ENCODE peak calls at places on chromosomes 13 and 19, in six cellular contexts. X is esophagus squamous epithelium, O is psoas muscle, Y is heart right ventricle, Q is dorsolateral prefrontal cortex, R is adrenal gland. Z is an unnamed sample.
A peak's percentile ranks its signal among the peaks of the same experiment; 100 is the strongest.

GRCh38 chr13:35860661-35861060 is 270.5 kb downstream of the DCLK1 start:
- DNase-seq in X (no peak), O (no peak), Y (no peak), Q (no peak), R (no peak), Z (no peak)

GRCh38 chr13:113901231-113901630 is 37.4 kb upstream of the GAS6 start:
- DNase-seq in X (no peak), O (no peak), Y (no peak), Q (no peak), R (no peak), Z (no peak)

GRCh38 chr13:113320226-113320875 is 23.3 kb downstream of the LAMP1 start:
- DNase-seq in X (no peak), O (peak; percentile 30), Y (no peak), Q (no peak), R (no peak), Z (no peak)

GRCh38 chr13:80235131-80235530 is 105.8 kb downstream of the SPRY2 start:
- DNase-seq in X (no peak), O (no peak), Y (no peak), Q (no peak), R (no peak), Z (no peak)

GRCh38 chr13:86020350-86021002 is 221.3 kb upstream of the SLITRK6 start:
- DNase-seq in X (no peak), O (no peak), Y (no peak), Q (no peak), R (no peak), Z (no peak)

GRCh38 chr13:113981201-113981605 is 7.3 kb upstream of the C13orf46 start:
- DNase-seq in X (no peak), O (peak; percentile 60), Y (no peak), Q (no peak), R (no peak), Z (peak; percentile 98)

GRCh38 chr13:19864018-19864338 is 529 bp upstream of the ZMYM5 start:
- DNase-seq in X (peak; percentile 23), O (peak; percentile 89), Y (peak; percentile 74), Q (peak; percentile 47), R (peak; percentile 83), Z (peak; percentile 63)

GRCh38 chr13:80979035-80979641 is 638.2 kb upstream of the SPRY2 start:
- DNase-seq in X (no peak), O (no peak), Y (peak; percentile 44), Q (peak; percentile 69), R (peak; percentile 80), Z (peak; percentile 28)

GRCh38 chr13:97248243-97248642 is 26.1 kb downstream of the MBNL2 start:
- DNase-seq in X (no peak), O (no peak), Y (no peak), Q (no peak), R (no peak), Z (no peak)

GRCh38 chr13:68261105-68261504 is 1031.0 kb upstream of the PCDH9 start:
- DNase-seq in X (no peak), O (no peak), Y (no peak), Q (no peak), R (no peak), Z (no peak)

GRCh38 chr19:47107953-47108746 is 5.4 kb downstream of the ZC3H4 start:
- DNase-seq in X (no peak), O (no peak), Y (no peak), Q (no peak), R (no peak), Z (no peak)

GRCh38 chr13:38381840-38382239 is 32.2 kb downstream of the UFM1 start:
- DNase-seq in X (no peak), O (no peak), Y (peak; percentile 7), Q (no peak), R (no peak), Z (no peak)

GRCh38 chr13:41273806-41274441 is 10.5 kb upstream of the MTRF1 start:
- DNase-seq in X (no peak), O (no peak), Y (no peak), Q (no peak), R (no peak), Z (no peak)

GRCh38 chr19:46159418-46159817 is 11.4 kb downstream of the IGFL2 start:
- DNase-seq in X (no peak), O (no peak), Y (no peak), Q (no peak), R (no peak), Z (no peak)

GRCh38 chr13:109587689-109588088 is 198.7 kb downstream of the IRS2 start:
- DNase-seq in X (no peak), O (no peak), Y (no peak), Q (no peak), R (no peak), Z (no peak)

GRCh38 chr19:48030073-48030472 is 13.8 kb downstream of the CABP5 start:
- DNase-seq in X (no peak), O (no peak), Y (no peak), Q (no peak), R (no peak), Z (no peak)

GRCh38 chr19:48249502-48250014 is 6.2 kb downstream of the CARD8 start:
- DNase-seq in X (no peak), O (peak; percentile 59), Y (peak; percentile 77), Q (no peak), R (peak; percentile 78), Z (peak; percentile 41)

GRCh38 chr13:96112936-96113335 is 23.0 kb downstream of the HS6ST3 start:
- DNase-seq in X (no peak), O (no peak), Y (no peak), Q (no peak), R (no peak), Z (no peak)

GRCh38 chr13:50452761-50453160 is 390.7 kb downstream of the DLEU7 start:
- DNase-seq in X (no peak), O (no peak), Y (no peak), Q (no peak), R (no peak), Z (no peak)

GRCh38 chr19:4971424-4971793 is 2.5 kb downstream of the KDM4B start:
- DNase-seq in X (no peak), O (no peak), Y (no peak), Q (no peak), R (peak; percentile 72), Z (peak; percentile 38)

GRCh38 chr19:5005096-5005495 is 36.2 kb downstream of the KDM4B start:
- DNase-seq in X (no peak), O (no peak), Y (no peak), Q (no peak), R (no peak), Z (no peak)

GRCh38 chr13:105345116-105345515 is 1190.3 kb downstream of the EFNB2 start:
- DNase-seq in X (no peak), O (no peak), Y (no peak), Q (no peak), R (no peak), Z (no peak)

GRCh38 chr13:40776681-40777165 is 5.7 kb upstream of the MRPS31 start:
- DNase-seq in X (peak; percentile 11), O (no peak), Y (no peak), Q (no peak), R (no peak), Z (no peak)

DNA sequence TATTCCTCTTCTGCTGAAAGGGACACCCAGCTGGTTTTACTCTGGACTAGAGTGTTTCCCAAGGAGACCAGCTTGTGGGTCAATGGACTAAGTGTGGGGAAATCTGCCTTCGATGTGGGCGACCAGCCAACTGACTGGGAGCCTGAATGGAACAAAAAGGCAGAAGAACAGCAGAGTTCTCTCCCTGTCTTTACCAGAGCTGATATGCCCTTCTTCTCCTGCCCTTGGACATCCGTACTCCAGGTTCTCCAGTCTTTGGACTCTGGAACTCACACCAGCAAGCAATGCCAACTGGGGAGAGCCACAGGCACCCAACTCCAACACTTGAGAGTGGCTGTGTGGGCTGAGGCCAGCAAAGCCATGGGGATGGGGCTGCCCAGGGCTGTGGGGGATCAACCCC is 32.3 kb downstream of the MRPL57 start:
- DNase-seq in X (no peak), O (no peak), Y (no peak), Q (no peak), R (no peak), Z (no peak)
- H3K27me3 ChIP-seq in X (no peaks in the 10 kb centered on the region), O (no peaks in the 10 kb centered on the region), Y (peaks cover 5% of the 10 kb centered on the region), Q (no peaks in the 10 kb centered on the region), R (no peaks in the 10 kb centered on the region), Z (no peaks in the 10 kb centered on the region)

GRCh38 chr19:51977346-51977745 is 9.3 kb downstream of the ZNF350 start:
- DNase-seq in X (no peak), O (no peak), Y (no peak), Q (no peak), R (no peak), Z (no peak)
- H3K27me3 ChIP-seq in X (no peaks in the 10 kb centered on the region), O (no peaks in the 10 kb centered on the region), Y (no peaks in the 10 kb centered on the region), Q (no peaks in the 10 kb centered on the region), R (no peaks in the 10 kb centered on the region), Z (no peaks in the 10 kb centered on the region)

GRCh38 chr19:407501-408440 is 1.2 kb downstream of the C2CD4C start:
- DNase-seq in X (no peak), O (peak; percentile 40), Y (no peak), Q (no peak), R (no peak), Z (no peak)
- H3K27me3 ChIP-seq in X (peaks cover 8% of the 10 kb centered on the region), O (no peaks in the 10 kb centered on the region), Y (peaks cover 72% of the 10 kb centered on the region), Q (no peaks in the 10 kb centered on the region), R (peaks cover 43% of the 10 kb centered on the region), Z (peaks cover 72% of the 10 kb centered on the region)

GRCh38 chr19:55372316-55373081 is 2.2 kb upstream of the IL11 start:
- DNase-seq in X (no peak), O (no peak), Y (no peak), Q (no peak), R (no peak), Z (no peak)
- H3K27me3 ChIP-seq in X (peaks cover 33% of the 10 kb centered on the region), O (no peaks in the 10 kb centered on the region), Y (peaks cover 88% of the 10 kb centered on the region), Q (peaks cover 5% of the 10 kb centered on the region), R (peaks cover 64% of the 10 kb centered on the region), Z (peaks cover 96% of the 10 kb centered on the region)

GRCh38 chr19:2308114-2308556 is at the start of gene LINGO3:
- DNase-seq in X (no peak), O (no peak), Y (no peak), Q (no peak), R (no peak), Z (no peak)
- H3K27me3 ChIP-seq in X (peaks cover 10% of the 10 kb centered on the region), O (no peaks in the 10 kb centered on the region), Y (peaks cover 81% of the 10 kb centered on the region), Q (no peaks in the 10 kb centered on the region), R (peaks cover 18% of the 10 kb centered on the region), Z (peaks cover 7% of the 10 kb centered on the region)

DNA sequence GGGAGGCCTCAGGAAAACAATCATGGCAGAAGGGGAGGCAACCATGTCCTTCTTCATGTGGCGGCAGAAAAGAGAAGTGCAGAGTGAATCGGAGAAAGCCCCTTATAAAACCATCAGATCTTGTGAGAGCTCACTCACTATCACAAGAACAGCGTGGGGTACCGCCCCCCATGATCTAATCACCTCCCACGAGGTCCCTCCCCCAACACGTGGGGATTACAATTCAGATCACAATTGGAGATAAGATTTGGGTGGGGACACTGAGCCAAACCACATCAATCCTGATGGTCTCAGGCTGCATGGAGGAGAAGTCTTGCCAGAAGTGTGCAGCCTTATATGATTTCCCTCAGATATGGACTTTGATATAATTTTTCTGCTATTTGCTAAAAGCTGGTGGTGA is 26.1 kb downstream of the TM9SF2 start:
- DNase-seq in X (no peak), O (no peak), Y (no peak), Q (no peak), R (no peak), Z (no peak)
- H3K27me3 ChIP-seq in X (no peaks in the 10 kb centered on the region), O (no peaks in the 10 kb centered on the region), Y (no peaks in the 10 kb centered on the region), Q (no peaks in the 10 kb centered on the region), R (no peaks in the 10 kb centered on the region), Z (no peaks in the 10 kb centered on the region)